ENCODE peak calls at places on chromosomes 13 and 19, in nine cellular contexts. C, W, A, P, X, O, S, Y and G are unnamed samples.

GRCh38 chr13:69524459-69525155 is 583.0 kb upstream of the ATXN8OS start:
- DNase-seq in O (no peak), P (peak), S (no peak), C (no peak), W (no peak), X (no peak), A (no peak), Y (no peak), G (no peak)

GRCh38 chr19:14507704-14508246 is 10.4 kb downstream of the DNAJB1 start:
- DNase-seq in W (peak), A (no peak), S (no peak), X (no peak), C (no peak), Y (no peak), P (peak), O (no peak), G (no peak)

GRCh38 chr19:55116232-55117062 is 990 bp downstream of the PPP1R12C start:
- DNase-seq in O (peak), A (no peak), X (no peak), W (peak), S (peak), C (peak), Y (no peak), P (peak), G (peak)

GRCh38 chr13:39892731-39893293 is 237.3 kb downstream of the COG6 start:
- DNase-seq in P (peak), O (no peak), W (no peak), Y (no peak), C (no peak), A (no peak), S (no peak), X (no peak), G (no peak)

GRCh38 chr13:79227418-79227817 is 178.6 kb downstream of the RBM26 start:
- DNase-seq in Y (no peak), S (no peak), X (no peak), A (no peak), O (no peak), P (no peak), C (no peak), W (no peak), G (peak)

GRCh38 chr19:14089412-14089661 is 1.2 kb downstream of the SAMD1 start:
- DNase-seq in X (no peak), A (no peak), C (no peak), P (peak), O (no peak), Y (no peak), S (no peak), W (no peak), G (no peak)

GRCh38 chr19:39661565-39661964 is 5.9 kb downstream of the LGALS16 start:
- DNase-seq in X (no peak), W (no peak), C (no peak), P (no peak), A (no peak), O (no peak), Y (no peak), S (no peak), G (no peak)

GRCh38 chr19:52722062-52723005 is 12.5 kb downstream of the ZNF611 start:
- DNase-seq in C (no peak), S (no peak), A (no peak), W (no peak), O (no peak), P (peak), Y (no peak), X (peak), G (no peak)

GRCh38 chr13:34886476-34886875 is 55.6 kb upstream of the NBEA start:
- DNase-seq in W (no peak), P (no peak), O (no peak), A (no peak), Y (no peak), X (no peak), C (no peak), S (no peak), G (no peak)

GRCh38 chr13:65985632-65986031 is 1244.5 kb downstream of the PCDH9 start:
- DNase-seq in P (no peak), C (no peak), S (no peak), X (no peak), Y (peak), W (no peak), O (no peak), A (no peak), G (no peak)

GRCh38 chr13:24693862-24694471 is 13.8 kb downstream of the ATP12A start:
- DNase-seq in X (no peak), P (peak), O (peak), C (peak), A (peak), W (no peak), S (peak), Y (no peak), G (peak)

GRCh38 chr19:15418112-15418587 is 638 bp downstream of the AKAP8L start:
- DNase-seq in W (no peak), O (no peak), P (peak), A (no peak), X (peak), S (no peak), Y (no peak), C (peak), G (no peak)

GRCh38 chr13:76708138-76708537 is 178.1 kb downstream of the KCTD12 start:
- DNase-seq in C (no peak), O (no peak), S (no peak), A (no peak), W (no peak), X (no peak), Y (no peak), P (no peak), G (no peak)